ENCODE peak calls at places on chromosomes 1 and 21, in ten cellular contexts. C is fibroblast of lung, V is neural progenitor cell, O is GM23248, P is A549, H is OCI-LY7, B is PC-3, E is IMR-90, Z is GM23338, S is HCT116. J is an unnamed sample.

GRCh38 chr21:45285266-45285931 is 2.3 kb downstream of the POFUT2 start:
- DNase-seq in P (no peak), H (no peak), O (no peak), B (no peak), V (no peak), E (no peak), C (no peak), Z (no peak), S (no peak), J (no peak)

GRCh38 chr1:244056602-244057001 is 5.5 kb downstream of the ZBTB18 start:
- DNase-seq in E (no peak), O (no peak), B (no peak), C (peak; percentile 36), H (no peak), Z (no peak), S (no peak), V (peak; percentile 71), P (no peak), J (no peak)

GRCh38 chr1:106879538-106879937 is 176.9 kb upstream of the PRMT6 start:
- DNase-seq in C (no peak), V (peak; percentile 6), H (no peak), S (no peak), B (no peak), E (no peak), O (peak; percentile 0), Z (peak; percentile 3), P (no peak), J (no peak)

GRCh38 chr21:44413566-44414290 is 41.6 kb upstream of the LRRC3 start:
- DNase-seq in O (no peak), B (no peak), V (no peak), C (no peak), S (no peak), E (no peak), H (no peak), Z (no peak), P (no peak), J (no peak)

GRCh38 chr1:24727490-24728214 is 17.6 kb upstream of the CLIC4 start:
- DNase-seq in Z (no peak), O (peak; percentile 96), S (no peak), C (peak; percentile 86), V (no peak), H (peak; percentile 53), B (no peak), E (peak; percentile 93), P (no peak), J (peak; percentile 42)

GRCh38 chr21:42056468-42056867 is 14.6 kb upstream of the UMODL1 start:
- DNase-seq in B (peak; percentile 58), Z (no peak), V (no peak), S (no peak), O (peak; percentile 24), E (peak; percentile 18), P (no peak), C (peak; percentile 17), H (no peak), J (no peak)

GRCh38 chr1:41221995-41222991 is 19.8 kb downstream of the SCMH1 start:
- DNase-seq in P (no peak), H (no peak), Z (no peak), C (peak; percentile 25), E (no peak), O (no peak), B (no peak), V (no peak), S (no peak), J (peak; percentile 62)

GRCh38 chr1:161082996-161083742 is 6.2 kb downstream of the NECTIN4 start:
- DNase-seq in E (peak; percentile 92), C (peak; percentile 93), P (peak; percentile 91), O (peak; percentile 98), B (peak; percentile 99), S (peak; percentile 89), V (no peak), Z (no peak), H (no peak), J (no peak)

GRCh38 chr1:58803858-58804257 is 20.0 kb upstream of the JUN start:
- DNase-seq in S (no peak), H (no peak), B (no peak), C (no peak), V (no peak), Z (no peak), O (no peak), P (no peak), E (no peak), J (no peak)

GRCh38 chr1:56688522-56689026 is 43.5 kb downstream of the PRKAA2 start:
- DNase-seq in E (peak; percentile 84), O (peak; percentile 80), H (no peak), B (peak; percentile 97), V (no peak), P (peak; percentile 94), Z (peak; percentile 27), C (peak; percentile 89), S (peak; percentile 96), J (no peak)

GRCh38 chr1:157399984-157400382 is 152.3 kb downstream of the FCRL5 start:
- DNase-seq in O (no peak), V (no peak), P (peak; percentile 20), H (no peak), Z (no peak), E (no peak), S (no peak), B (no peak), C (no peak), J (no peak)

GRCh38 chr21:28771790-28772501 is 220.7 kb downstream of the LTN1 start:
- DNase-seq in H (no peak), P (no peak), S (no peak), V (no peak), B (peak; percentile 65), O (peak; percentile 85), E (peak; percentile 91), C (peak; percentile 84), Z (no peak), J (no peak)

GRCh38 chr1:201294876-201295275 is 11.6 kb downstream of the PKP1 start:
- DNase-seq in H (no peak), O (no peak), C (no peak), E (no peak), P (no peak), V (peak; percentile 66), S (no peak), B (no peak), Z (no peak), J (no peak)

GRCh38 chr1:201298381-201299367 is 15.4 kb downstream of the PKP1 start:
- DNase-seq in C (no peak), V (no peak), B (peak; percentile 73), H (no peak), E (no peak), Z (no peak), S (no peak), P (no peak), O (peak; percentile 37), J (no peak)

GRCh38 chr1:201296371-201296770 is 13.1 kb downstream of the PKP1 start:
- DNase-seq in Z (no peak), P (no peak), V (no peak), C (no peak), S (no peak), B (no peak), O (peak; percentile 41), E (no peak), H (no peak), J (no peak)

GRCh38 chr1:201295346-201295745 is 12.0 kb downstream of the PKP1 start:
- DNase-seq in H (no peak), O (peak; percentile 28), B (no peak), Z (no peak), P (no peak), V (peak; percentile 60), S (no peak), C (no peak), E (no peak), J (no peak)

DNA sequence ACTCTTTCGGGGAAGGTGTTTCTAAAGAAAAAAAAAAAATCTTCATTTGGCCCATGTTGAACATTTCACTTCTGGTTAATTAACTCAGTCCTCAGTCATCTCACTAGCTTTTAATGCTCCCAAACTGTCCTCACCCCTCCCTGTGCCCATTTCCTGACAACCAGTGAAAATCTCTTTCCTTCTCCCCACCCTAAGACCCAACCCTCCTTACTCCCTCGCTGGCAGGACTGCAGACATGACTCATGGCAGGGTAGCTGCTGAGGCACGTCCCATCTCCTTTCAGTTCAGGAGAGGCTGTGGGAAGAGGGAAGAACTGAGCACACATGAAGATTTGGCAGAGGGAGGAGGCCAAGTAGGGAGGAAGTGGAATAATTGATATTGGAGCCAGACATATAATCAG is 12.6 kb downstream of the PKP1 start:
- DNase-seq in S (no peak), H (no peak), C (peak; percentile 79), O (peak; percentile 86), V (no peak), P (peak; percentile 64), Z (no peak), E (peak; percentile 58), B (peak; percentile 100), J (no peak)
- H3K4me2 ChIP-seq in S (peak overlapping the region; percentile 67), H (no peak overlapping the region), C (no peak overlapping the region), O (peak overlapping the region; percentile 44), V (peak overlapping the region; percentile 66), P (peak overlapping the region; percentile 44), Z (no peak overlapping the region), E (no peak overlapping the region), B (peak overlapping the region; percentile 27), J (no peak overlapping the region)

GRCh38 chr1:64072089-64072835 is 131.2 kb upstream of the UBE2U start:
- DNase-seq in S (no peak), H (no peak), P (peak; percentile 14), O (peak; percentile 28), E (peak; percentile 29), B (peak; percentile 50), V (no peak), C (peak; percentile 42), Z (peak; percentile 17), J (no peak)
- H3K4me2 ChIP-seq in S (no peak overlapping the region), H (no peak overlapping the region), P (no peak overlapping the region), O (no peak overlapping the region), E (no peak overlapping the region), B (peak overlapping the region; percentile 14), V (no peak overlapping the region), C (no peak overlapping the region), Z (peak overlapping the region; percentile 59), J (no peak overlapping the region)

DNA sequence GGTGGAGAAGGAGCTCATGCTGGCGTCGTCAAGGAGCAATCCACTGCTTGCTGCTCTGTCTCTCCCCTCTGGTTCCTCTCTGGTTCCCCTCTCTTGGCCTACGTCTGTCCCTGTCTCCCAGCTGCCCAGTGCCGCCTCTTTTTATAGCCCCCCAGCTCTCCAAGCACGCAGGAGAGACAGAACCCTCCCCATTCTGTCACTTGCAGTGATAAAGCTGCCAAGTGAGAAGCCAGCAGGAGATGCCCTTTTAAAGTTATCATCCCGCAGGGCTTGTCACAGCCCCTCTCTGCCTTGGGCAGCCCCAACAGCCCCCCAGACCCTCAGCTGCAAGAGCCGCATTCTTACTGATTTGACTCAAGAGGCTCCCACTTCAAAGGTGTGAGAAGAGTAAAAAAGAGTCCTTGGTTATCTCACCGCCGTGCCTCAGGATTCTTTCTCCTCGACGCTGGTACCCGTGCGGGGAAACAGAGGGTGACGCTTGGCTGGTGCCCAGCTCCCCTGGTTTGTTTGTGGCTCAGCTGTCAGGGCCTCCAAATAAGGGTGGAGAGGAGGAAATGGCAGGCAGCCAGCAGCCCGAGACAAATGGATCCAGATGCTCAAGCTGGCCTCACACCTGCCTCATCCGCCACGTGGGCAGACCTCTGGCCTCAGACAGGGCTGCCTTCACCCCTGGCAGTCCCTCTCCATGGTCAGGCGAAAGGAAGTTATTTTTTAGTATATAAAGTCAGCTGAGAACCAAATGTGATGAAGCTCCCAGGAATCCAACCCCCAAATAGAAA is at the start of gene NPPA:
- DNase-seq in E (peak; percentile 19), S (no peak), V (no peak), C (no peak), P (no peak), B (no peak), O (no peak), Z (no peak), H (peak; percentile 52), J (no peak)
- H3K4me2 ChIP-seq in E (no peak within 1 kb of the TSS), S (no peak within 1 kb of the TSS), V (no peak within 1 kb of the TSS), C (no peak within 1 kb of the TSS), P (no peak within 1 kb of the TSS), B (no peak within 1 kb of the TSS), O (no peak within 1 kb of the TSS), Z (no peak within 1 kb of the TSS), H (no peak within 1 kb of the TSS), J (no peak within 1 kb of the TSS)

GRCh38 chr21:40276001-40276400 is 408.8 kb downstream of the PCP4 start:
- DNase-seq in Z (no peak), E (no peak), P (no peak), S (no peak), H (no peak), V (no peak), C (no peak), B (no peak), O (no peak), J (no peak)
- H3K4me2 ChIP-seq in Z (no peak overlapping the region), E (no peak overlapping the region), P (no peak overlapping the region), S (no peak overlapping the region), H (no peak overlapping the region), V (no peak overlapping the region), C (no peak overlapping the region), B (no peak overlapping the region), O (no peak overlapping the region), J (no peak overlapping the region)

J was measured in Karpas-422.